ENCODE peak calls at places on chromosomes 16 and 17, in six cellular contexts. One of them, this sample, is unnamed.

GRCh38 chr17:56785396-56785795 is 48.3 kb downstream of the C17orf67 start:
- DNase-seq in nephron progenitor cell: no peak
- DNase-seq in NCI-H187: no peak
- DNase-seq in A172: peak
- DNase-seq in HEK293T: no peak
- DNase-seq in pulmonary artery endothelial cell: no peak
- DNase-seq in this sample: no peak

GRCh38 chr16:10979717-10980601 is 35.6 kb downstream of the CLEC16A start:
- DNase-seq in nephron progenitor cell: no peak
- DNase-seq in NCI-H187: no peak
- DNase-seq in A172: no peak
- DNase-seq in HEK293T: no peak
- DNase-seq in pulmonary artery endothelial cell: no peak
- DNase-seq in this sample: no peak

GRCh38 chr17:16286009-16286946 is 67.0 kb downstream of the CENPV start:
- DNase-seq in nephron progenitor cell: peak
- DNase-seq in NCI-H187: no peak
- DNase-seq in A172: peak
- DNase-seq in HEK293T: peak
- DNase-seq in pulmonary artery endothelial cell: peak
- DNase-seq in this sample: peak

GRCh38 chr16:87602005-87602790 is at the start of gene JPH3:
- DNase-seq in nephron progenitor cell: peak
- DNase-seq in NCI-H187: no peak
- DNase-seq in A172: peak
- DNase-seq in HEK293T: peak
- DNase-seq in pulmonary artery endothelial cell: no peak
- DNase-seq in this sample: peak

GRCh38 chr16:81677375-81677737 is 101.7 kb upstream of the PLCG2 start:
- DNase-seq in nephron progenitor cell: no peak
- DNase-seq in NCI-H187: no peak
- DNase-seq in A172: no peak
- DNase-seq in HEK293T: no peak
- DNase-seq in pulmonary artery endothelial cell: no peak
- DNase-seq in this sample: no peak

GRCh38 chr16:8753411-8754054 is 43.9 kb downstream of the TMEM186 start:
- DNase-seq in nephron progenitor cell: no peak
- DNase-seq in NCI-H187: no peak
- DNase-seq in A172: no peak
- DNase-seq in HEK293T: no peak
- DNase-seq in pulmonary artery endothelial cell: no peak
- DNase-seq in this sample: no peak

GRCh38 chr16:12271006-12271405 is 294.5 kb downstream of the SNX29 start:
- DNase-seq in nephron progenitor cell: peak
- DNase-seq in NCI-H187: no peak
- DNase-seq in A172: peak
- DNase-seq in HEK293T: peak
- DNase-seq in pulmonary artery endothelial cell: no peak
- DNase-seq in this sample: peak

GRCh38 chr17:81020767-81021497 is 14.0 kb upstream of the BAIAP2 start:
- DNase-seq in nephron progenitor cell: no peak
- DNase-seq in NCI-H187: no peak
- DNase-seq in A172: peak
- DNase-seq in HEK293T: no peak
- DNase-seq in pulmonary artery endothelial cell: no peak
- DNase-seq in this sample: no peak

GRCh38 chr16:77618011-77618410 is 104.3 kb upstream of the NUDT7 start:
- DNase-seq in nephron progenitor cell: no peak
- DNase-seq in NCI-H187: no peak
- DNase-seq in A172: peak
- DNase-seq in HEK293T: no peak
- DNase-seq in pulmonary artery endothelial cell: peak
- DNase-seq in this sample: no peak

GRCh38 chr16:11852092-11852809 is 909 bp upstream of the RSL1D1 start:
- DNase-seq in nephron progenitor cell: no peak
- DNase-seq in NCI-H187: no peak
- DNase-seq in A172: no peak
- DNase-seq in HEK293T: no peak
- DNase-seq in pulmonary artery endothelial cell: no peak
- DNase-seq in this sample: no peak

GRCh38 chr17:81869221-81870154 is 1.6 kb downstream of the ARHGDIA start:
- DNase-seq in nephron progenitor cell: peak
- DNase-seq in NCI-H187: no peak
- DNase-seq in A172: no peak
- DNase-seq in HEK293T: peak
- DNase-seq in pulmonary artery endothelial cell: no peak
- DNase-seq in this sample: peak

GRCh38 chr17:51537996-51538550 is 277.7 kb downstream of the UTP18 start:
- DNase-seq in nephron progenitor cell: no peak
- DNase-seq in NCI-H187: no peak
- DNase-seq in A172: no peak
- DNase-seq in HEK293T: no peak
- DNase-seq in pulmonary artery endothelial cell: no peak
- DNase-seq in this sample: no peak

This sample was measured in glutamatergic neuron.